ENCODE peak calls at places on chromosomes 1 and 21, in nine cellular contexts. K is lower leg skin, J is PC-3, C is AG09309, Z is Calu3, G is right lobe of liver, Y is psoas muscle, L is mucosa of descending colon, D is activated B cell treated with CpG ODN at 0.5 μM for 24 hours. O is an unnamed sample.

GRCh38 chr1:53732912-53733317 is 6.0 kb downstream of the GLIS1 start:
- DNase-seq in Y (no peak), D (no peak), G (no peak), K (no peak), C (peak; percentile 95), L (no peak), J (peak; percentile 81), Z (no peak), O (no peak)

GRCh38 chr1:24694380-24694843 is 50.8 kb upstream of the CLIC4 start:
- DNase-seq in Y (no peak), D (no peak), Z (no peak), L (peak; percentile 14), J (no peak), G (no peak), C (peak; percentile 72), K (no peak), O (no peak)

GRCh38 chr1:183480971-183481431 is 8.7 kb downstream of the SMG7 start:
- DNase-seq in J (peak; percentile 53), G (no peak), D (no peak), C (no peak), L (no peak), K (no peak), Y (no peak), Z (no peak), O (no peak)

GRCh38 chr1:4220362-4220761 is 320.3 kb upstream of the C1orf174 start:
- DNase-seq in C (no peak), G (no peak), D (no peak), Z (no peak), L (no peak), Y (no peak), J (no peak), K (peak; percentile 46), O (no peak)

GRCh38 chr21:16193758-16194606 is 464.2 kb downstream of the USP25 start:
- DNase-seq in J (peak; percentile 35), L (peak; percentile 28), Y (peak; percentile 42), C (peak; percentile 33), D (no peak), Z (peak; percentile 21), G (peak; percentile 68), K (no peak), O (no peak)

GRCh38 chr1:80869299-80869698 is 931.4 kb upstream of the ADGRL2 start:
- DNase-seq in K (no peak), Y (no peak), L (no peak), D (no peak), Z (no peak), J (no peak), C (no peak), G (no peak), O (no peak)

GRCh38 chr1:27306892-27307850 is 14.8 kb upstream of the TMEM222 start:
- DNase-seq in G (no peak), Z (no peak), C (no peak), J (peak; percentile 9), K (no peak), L (peak; percentile 28), Y (no peak), D (no peak), O (no peak)

GRCh38 chr21:25689226-25689625 is 45.5 kb downstream of the ATP5PF start:
- DNase-seq in L (no peak), K (no peak), G (no peak), Y (no peak), C (no peak), Z (no peak), D (no peak), J (no peak), O (no peak)

GRCh38 chr1:21299007-21299406 is 8.7 kb upstream of the ECE1 start:
- DNase-seq in G (no peak), Z (peak; percentile 38), Y (no peak), J (no peak), K (no peak), L (peak; percentile 64), C (no peak), D (no peak), O (no peak)

GRCh38 chr21:37208741-37209225 is 58.4 kb downstream of the VPS26C start:
- DNase-seq in Z (no peak), Y (no peak), K (no peak), G (no peak), C (no peak), J (no peak), D (peak; percentile 30), L (no peak), O (no peak)

DNA sequence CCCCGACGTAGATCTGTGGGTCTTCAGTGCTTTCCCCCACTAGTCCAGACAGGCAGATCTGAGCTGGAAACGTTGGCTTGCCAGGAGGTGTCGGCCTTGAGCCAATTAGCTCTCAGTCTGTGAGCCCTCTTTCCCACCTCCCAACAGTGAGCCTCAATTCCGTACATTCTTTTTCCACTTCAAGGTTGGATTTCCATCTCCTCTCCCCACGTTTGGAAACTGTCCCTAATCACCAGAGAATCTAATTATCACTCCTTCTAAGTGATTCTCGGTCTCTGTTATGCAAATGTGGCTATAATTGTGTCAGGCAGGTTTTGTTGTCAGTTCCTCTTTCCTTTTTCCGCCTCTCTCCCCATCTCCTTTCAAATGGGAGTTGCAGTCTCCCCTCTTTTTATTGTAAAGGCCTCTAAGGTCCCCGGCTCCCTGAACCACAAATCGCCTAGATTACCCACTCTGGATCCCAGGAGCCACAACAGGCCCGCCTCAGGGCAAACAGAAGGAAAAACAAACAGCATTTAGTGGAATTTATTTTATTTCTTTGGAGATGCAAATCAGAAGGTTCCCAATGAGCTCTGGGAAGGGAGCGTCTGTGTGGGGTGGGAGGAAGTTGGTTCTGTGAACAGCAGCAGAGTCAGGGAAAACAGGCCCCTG is 29.4 kb upstream of the LRRN2 start:
- DNase-seq in J (no peak), D (no peak), Z (no peak), Y (no peak), C (no peak), K (peak; percentile 54), G (no peak), L (no peak), O (no peak)
- TF ChIP-seq CTCF in J (no peak), D (no peak), Z (no peak), Y (no peak), C (no peak), K (no peak), G (no peak), L (no peak), O (no peak)

DNA sequence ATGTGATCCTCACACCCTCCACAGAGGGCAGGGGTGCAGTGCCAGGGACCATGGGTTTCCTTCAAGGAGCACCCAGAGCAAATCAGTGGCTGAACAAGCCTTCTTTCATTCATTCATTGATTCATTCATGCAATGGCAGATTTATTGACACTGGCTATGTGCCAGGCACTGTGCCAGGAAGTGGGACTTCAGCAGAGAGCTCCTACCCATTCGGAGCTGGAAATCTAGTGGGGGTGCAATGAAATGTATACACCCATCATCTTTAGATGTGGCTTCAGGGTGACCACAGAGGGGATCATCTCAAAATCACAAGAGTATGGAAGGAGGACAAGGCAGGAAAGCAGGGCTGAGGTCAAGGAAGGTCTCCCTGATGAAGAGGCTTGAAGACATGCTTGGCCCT is 18.9 kb downstream of the SLC6A9 start:
- DNase-seq in Z (peak; percentile 48), D (no peak), Y (no peak), K (no peak), G (no peak), L (peak; percentile 62), C (no peak), J (peak; percentile 58), O (no peak)
- TF ChIP-seq CTCF in Z (no peak), D (no peak), Y (no peak), K (no peak), G (no peak), L (no peak), C (no peak), J (no peak), O (no peak)

GRCh38 chr1:10104844-10105243 is 72.1 kb downstream of the UBE4B start:
- DNase-seq in Z (no peak), L (no peak), J (no peak), G (no peak), Y (no peak), C (no peak), K (no peak), D (no peak), O (no peak)

GRCh38 chr1:10103193-10103592 is 70.4 kb downstream of the UBE4B start:
- DNase-seq in Z (no peak), K (no peak), D (no peak), G (no peak), J (no peak), Y (no peak), L (no peak), C (no peak), O (no peak)

GRCh38 chr1:10105484-10105883 is 72.7 kb downstream of the UBE4B start:
- DNase-seq in Z (no peak), Y (peak; percentile 21), G (no peak), C (no peak), D (no peak), J (no peak), K (no peak), L (peak; percentile 70), O (no peak)

GRCh38 chr1:10106241-10106640 is 73.5 kb downstream of the UBE4B start:
- DNase-seq in Y (no peak), Z (no peak), C (no peak), K (no peak), D (no peak), G (no peak), J (no peak), L (no peak), O (no peak)

DNA sequence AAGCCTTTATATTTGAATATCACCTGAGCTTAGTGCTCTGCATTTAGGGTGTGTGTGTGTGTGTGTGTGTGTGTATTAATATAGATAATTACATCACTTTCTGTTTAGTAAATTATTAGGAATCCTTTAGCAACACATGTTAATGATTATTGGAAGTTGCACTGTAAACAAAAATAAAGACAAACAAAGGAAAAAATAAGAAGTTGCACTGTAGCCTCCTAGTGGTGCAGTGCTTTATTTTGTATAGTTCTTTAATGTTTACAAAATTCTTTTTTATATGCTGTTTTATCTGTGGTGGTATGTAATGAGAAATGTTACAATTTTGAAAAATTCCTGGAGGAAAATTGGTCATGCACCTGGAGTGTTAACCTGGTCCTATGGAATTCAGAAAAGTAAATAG is 69.2 kb downstream of the UBE4B start:
- DNase-seq in Z (no peak), J (no peak), L (no peak), G (no peak), D (no peak), K (no peak), C (no peak), Y (no peak), O (no peak)
- TF ChIP-seq CTCF in Z (no peak), J (peak; percentile 50), L (no peak), G (peak; percentile 30), D (no peak), K (no peak), C (peak; percentile 6), Y (no peak), O (no peak)

GRCh38 chr1:65065535-65066378 is 82.2 kb upstream of the AK4 start:
- DNase-seq in J (no peak), K (peak; percentile 90), Y (peak; percentile 39), G (peak; percentile 66), L (peak; percentile 66), D (no peak), Z (peak; percentile 25), C (no peak), O (no peak)

GRCh38 chr1:65066379-65066765 is 81.6 kb upstream of the AK4 start:
- DNase-seq in D (no peak), Y (no peak), C (no peak), K (no peak), Z (no peak), L (no peak), G (no peak), J (no peak), O (no peak)

GRCh38 chr1:65062339-65062738 is 85.7 kb upstream of the AK4 start:
- DNase-seq in Y (no peak), K (no peak), G (no peak), L (no peak), D (no peak), J (no peak), C (no peak), Z (no peak), O (no peak)

GRCh38 chr1:65059930-65060538 is 88.0 kb upstream of the AK4 start:
- DNase-seq in G (no peak), K (no peak), Y (no peak), L (no peak), D (no peak), C (no peak), Z (peak; percentile 19), J (peak; percentile 67), O (no peak)

GRCh38 chr1:65063025-65063424 is 85.0 kb upstream of the AK4 start:
- DNase-seq in C (no peak), D (no peak), L (no peak), J (peak; percentile 41), G (no peak), K (no peak), Z (peak; percentile 7), Y (no peak), O (no peak)
- TF ChIP-seq CTCF in C (no peak), D (no peak), L (no peak), J (peak; percentile 60), G (peak; percentile 33), K (no peak), Z (peak; percentile 55), Y (peak; percentile 12), O (peak; percentile 51)